ENCODE peak calls at places on chromosomes 5 and 9, in ten cellular contexts. One of them, this sample, is unnamed.

GRCh38 chr5:168314735-168315411 is 23.4 kb downstream of the WWC1 start:
- DNase-seq in SK-N-SH: no peak
- DNase-seq in PC-9: peak; percentile 95
- DNase-seq in SK-N-MC: no peak
- DNase-seq in breast epithelium: peak; percentile 75
- DNase-seq in A549: peak; percentile 98
- DNase-seq in esophagus squamous epithelium: no peak
- DNase-seq in body of pancreas: peak; percentile 94
- DNase-seq in HCT116: peak; percentile 86
- DNase-seq in RWPE1: peak; percentile 96
- DNase-seq in this sample: peak; percentile 85

GRCh38 chr9:17578911-17579793 is at the start of gene SH3GL2:
- DNase-seq in A549: peak; percentile 35
- DNase-seq in breast epithelium: no peak
- DNase-seq in SK-N-SH: peak; percentile 70
- DNase-seq in esophagus squamous epithelium: no peak
- DNase-seq in SK-N-MC: no peak
- DNase-seq in HCT116: no peak
- DNase-seq in PC-9: no peak
- DNase-seq in body of pancreas: peak; percentile 69
- DNase-seq in RWPE1: peak; percentile 31
- DNase-seq in this sample: peak; percentile 55

GRCh38 chr9:76658510-76659231 is 105.6 kb upstream of the PCA3 start:
- DNase-seq in breast epithelium: no peak
- DNase-seq in A549: peak; percentile 37
- DNase-seq in PC-9: peak; percentile 38
- DNase-seq in HCT116: peak; percentile 26
- DNase-seq in esophagus squamous epithelium: no peak
- DNase-seq in RWPE1: peak; percentile 56
- DNase-seq in SK-N-SH: no peak
- DNase-seq in SK-N-MC: no peak
- DNase-seq in body of pancreas: peak; percentile 30
- DNase-seq in this sample: no peak

GRCh38 chr9:129863059-129863690 is 27.9 kb downstream of the USP20 start:
- DNase-seq in HCT116: no peak
- DNase-seq in body of pancreas: peak; percentile 22
- DNase-seq in breast epithelium: no peak
- DNase-seq in SK-N-SH: peak; percentile 85
- DNase-seq in PC-9: peak; percentile 46
- DNase-seq in RWPE1: peak; percentile 90
- DNase-seq in A549: no peak
- DNase-seq in SK-N-MC: peak; percentile 86
- DNase-seq in esophagus squamous epithelium: no peak
- DNase-seq in this sample: no peak

GRCh38 chr5:154460172-154460571 is 14.4 kb downstream of the SAP30L start:
- DNase-seq in RWPE1: no peak
- DNase-seq in esophagus squamous epithelium: no peak
- DNase-seq in SK-N-MC: no peak
- DNase-seq in breast epithelium: no peak
- DNase-seq in body of pancreas: no peak
- DNase-seq in HCT116: no peak
- DNase-seq in SK-N-SH: no peak
- DNase-seq in PC-9: no peak
- DNase-seq in A549: no peak
- DNase-seq in this sample: no peak

GRCh38 chr5:20559845-20560244 is 571.8 kb upstream of the CDH18 start:
- DNase-seq in SK-N-SH: no peak
- DNase-seq in A549: no peak
- DNase-seq in HCT116: no peak
- DNase-seq in breast epithelium: no peak
- DNase-seq in SK-N-MC: no peak
- DNase-seq in body of pancreas: no peak
- DNase-seq in PC-9: no peak
- DNase-seq in esophagus squamous epithelium: no peak
- DNase-seq in RWPE1: no peak
- DNase-seq in this sample: no peak

GRCh38 chr5:159458217-159458711 is 128.0 kb upstream of the IL12B start:
- DNase-seq in A549: no peak
- DNase-seq in breast epithelium: no peak
- DNase-seq in SK-N-MC: no peak
- DNase-seq in HCT116: no peak
- DNase-seq in RWPE1: no peak
- DNase-seq in SK-N-SH: no peak
- DNase-seq in PC-9: no peak
- DNase-seq in body of pancreas: no peak
- DNase-seq in esophagus squamous epithelium: no peak
- DNase-seq in this sample: no peak

GRCh38 chr9:21350787-21351186 is at the start of gene IFNA6:
- DNase-seq in PC-9: no peak
- DNase-seq in SK-N-MC: no peak
- DNase-seq in HCT116: no peak
- DNase-seq in A549: no peak
- DNase-seq in SK-N-SH: no peak
- DNase-seq in breast epithelium: no peak
- DNase-seq in RWPE1: no peak
- DNase-seq in esophagus squamous epithelium: no peak
- DNase-seq in body of pancreas: no peak
- DNase-seq in this sample: no peak

GRCh38 chr9:38114905-38115304 is 45.9 kb upstream of the SHB start:
- DNase-seq in PC-9: no peak
- DNase-seq in RWPE1: no peak
- DNase-seq in breast epithelium: no peak
- DNase-seq in SK-N-SH: no peak
- DNase-seq in HCT116: no peak
- DNase-seq in A549: no peak
- DNase-seq in esophagus squamous epithelium: no peak
- DNase-seq in SK-N-MC: no peak
- DNase-seq in body of pancreas: no peak
- DNase-seq in this sample: no peak

DNA sequence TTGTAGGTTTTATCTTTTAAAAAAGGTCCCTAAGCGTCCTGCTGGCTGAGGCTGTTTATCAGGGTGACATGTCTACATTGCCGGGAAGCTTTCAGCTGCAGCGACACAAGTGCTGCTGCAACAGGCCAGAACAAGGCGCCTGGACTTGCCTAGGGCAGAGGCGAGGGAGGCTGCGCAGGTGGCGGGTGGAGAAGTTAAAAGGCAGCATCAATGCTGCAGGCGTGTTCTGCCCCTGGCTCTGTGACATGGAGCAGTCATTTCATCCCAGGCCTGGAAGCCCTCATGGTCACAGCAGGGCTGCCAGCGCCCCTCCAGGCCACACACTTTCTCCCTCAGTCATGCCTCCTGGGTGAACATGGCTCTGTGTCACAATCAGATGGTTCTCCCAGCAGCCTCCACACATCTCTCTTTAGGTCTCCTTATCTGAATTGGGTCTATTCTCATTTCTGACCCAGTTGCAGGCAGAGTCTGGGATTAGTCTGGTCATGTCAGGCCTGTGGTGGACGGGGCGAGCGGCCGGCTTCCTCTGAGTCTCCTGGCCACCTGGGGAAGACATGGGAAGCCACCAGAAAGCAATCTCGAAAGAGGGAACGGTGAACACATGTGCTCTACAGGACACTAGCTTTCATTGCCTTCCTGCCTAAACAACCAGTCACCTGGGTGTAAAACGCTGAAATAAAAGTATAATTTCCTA is 41.3 kb downstream of the IRX2 start:
- DNase-seq in SK-N-SH: no peak
- DNase-seq in A549: no peak
- DNase-seq in body of pancreas: no peak
- DNase-seq in SK-N-MC: no peak
- DNase-seq in RWPE1: no peak
- DNase-seq in PC-9: no peak
- DNase-seq in esophagus squamous epithelium: no peak
- DNase-seq in HCT116: no peak
- DNase-seq in breast epithelium: no peak
- DNase-seq in this sample: no peak
- H3K27ac ChIP-seq in SK-N-SH: no peak overlapping the region
- H3K27ac ChIP-seq in A549: no peak overlapping the region
- H3K27ac ChIP-seq in body of pancreas: no peak overlapping the region
- H3K27ac ChIP-seq in SK-N-MC: no peak overlapping the region
- H3K27ac ChIP-seq in RWPE1: no peak overlapping the region
- H3K27ac ChIP-seq in PC-9: no peak overlapping the region
- H3K27ac ChIP-seq in esophagus squamous epithelium: no peak overlapping the region
- H3K27ac ChIP-seq in HCT116: no peak overlapping the region
- H3K27ac ChIP-seq in breast epithelium: no peak overlapping the region
- H3K27ac ChIP-seq in this sample: no peak overlapping the region

GRCh38 chr5:30874234-30875034 is 319.1 kb upstream of the CDH6 start:
- DNase-seq in SK-N-MC: peak; percentile 37
- DNase-seq in esophagus squamous epithelium: no peak
- DNase-seq in SK-N-SH: no peak
- DNase-seq in body of pancreas: no peak
- DNase-seq in HCT116: no peak
- DNase-seq in RWPE1: no peak
- DNase-seq in breast epithelium: no peak
- DNase-seq in A549: no peak
- DNase-seq in PC-9: no peak
- DNase-seq in this sample: no peak

GRCh38 chr5:30878751-30879150 is 314.7 kb upstream of the CDH6 start:
- DNase-seq in SK-N-SH: no peak
- DNase-seq in SK-N-MC: no peak
- DNase-seq in A549: no peak
- DNase-seq in RWPE1: no peak
- DNase-seq in body of pancreas: no peak
- DNase-seq in esophagus squamous epithelium: no peak
- DNase-seq in HCT116: no peak
- DNase-seq in PC-9: peak; percentile 32
- DNase-seq in breast epithelium: no peak
- DNase-seq in this sample: no peak

GRCh38 chr5:30879887-30880286 is 313.6 kb upstream of the CDH6 start:
- DNase-seq in SK-N-SH: no peak
- DNase-seq in HCT116: no peak
- DNase-seq in body of pancreas: no peak
- DNase-seq in SK-N-MC: no peak
- DNase-seq in esophagus squamous epithelium: no peak
- DNase-seq in RWPE1: no peak
- DNase-seq in PC-9: peak; percentile 1
- DNase-seq in A549: no peak
- DNase-seq in breast epithelium: no peak
- DNase-seq in this sample: no peak
- H3K27ac ChIP-seq in SK-N-SH: no peak overlapping the region
- H3K27ac ChIP-seq in HCT116: no peak overlapping the region
- H3K27ac ChIP-seq in body of pancreas: no peak overlapping the region
- H3K27ac ChIP-seq in SK-N-MC: no peak overlapping the region
- H3K27ac ChIP-seq in esophagus squamous epithelium: no peak overlapping the region
- H3K27ac ChIP-seq in RWPE1: no peak overlapping the region
- H3K27ac ChIP-seq in PC-9: no peak overlapping the region
- H3K27ac ChIP-seq in A549: no peak overlapping the region
- H3K27ac ChIP-seq in breast epithelium: no peak overlapping the region
- H3K27ac ChIP-seq in this sample: no peak overlapping the region

GRCh38 chr9:93599571-93600403 is 23.4 kb downstream of the PHF2 start:
- DNase-seq in SK-N-MC: no peak
- DNase-seq in A549: no peak
- DNase-seq in SK-N-SH: no peak
- DNase-seq in PC-9: no peak
- DNase-seq in esophagus squamous epithelium: no peak
- DNase-seq in RWPE1: no peak
- DNase-seq in breast epithelium: no peak
- DNase-seq in body of pancreas: no peak
- DNase-seq in HCT116: no peak
- DNase-seq in this sample: peak; percentile 20
- H3K27ac ChIP-seq in SK-N-MC: no peak overlapping the region
- H3K27ac ChIP-seq in A549: no peak overlapping the region
- H3K27ac ChIP-seq in SK-N-SH: no peak overlapping the region
- H3K27ac ChIP-seq in PC-9: no peak overlapping the region
- H3K27ac ChIP-seq in esophagus squamous epithelium: no peak overlapping the region
- H3K27ac ChIP-seq in RWPE1: peak overlapping the region; percentile 66
- H3K27ac ChIP-seq in breast epithelium: no peak overlapping the region
- H3K27ac ChIP-seq in body of pancreas: no peak overlapping the region
- H3K27ac ChIP-seq in HCT116: no peak overlapping the region
- H3K27ac ChIP-seq in this sample: no peak overlapping the region

DNA sequence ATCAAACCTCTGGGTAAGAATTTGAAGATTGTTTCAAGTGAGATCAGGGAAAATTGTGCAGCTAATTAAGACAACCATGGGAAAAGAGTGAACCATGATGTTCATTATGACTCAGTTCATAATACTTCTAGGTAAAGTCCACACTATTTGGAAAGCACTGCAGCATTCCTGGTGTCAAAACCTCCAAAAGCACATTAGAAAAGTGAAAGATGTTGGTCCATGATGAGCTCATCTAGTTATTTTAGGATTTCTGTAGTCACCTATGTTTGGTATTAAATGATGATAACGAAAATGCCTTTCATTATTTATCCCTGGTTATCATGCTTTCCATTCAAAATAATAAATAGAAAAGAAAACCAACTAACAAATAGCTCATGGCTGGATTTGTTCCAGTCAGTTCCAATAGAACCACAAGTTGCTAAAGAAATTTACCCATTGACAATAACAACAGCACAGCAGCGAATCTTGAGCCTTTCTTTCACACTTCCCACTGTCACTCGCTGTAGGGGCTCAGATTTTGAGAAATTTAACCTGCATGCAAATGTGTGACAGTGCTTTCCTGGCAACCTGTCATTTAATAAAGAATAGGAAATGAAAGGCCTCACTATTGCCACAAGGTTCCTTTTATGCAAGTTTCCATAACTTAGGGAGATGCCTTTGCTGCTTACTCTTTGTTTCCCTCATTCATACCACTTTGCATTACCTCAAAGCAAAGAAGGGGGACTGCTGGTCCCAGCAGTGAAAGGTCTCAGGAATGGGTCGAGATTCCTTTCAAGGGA is 49.3 kb downstream of the PTCD2 start:
- DNase-seq in breast epithelium: no peak
- DNase-seq in esophagus squamous epithelium: no peak
- DNase-seq in SK-N-MC: no peak
- DNase-seq in A549: no peak
- DNase-seq in HCT116: no peak
- DNase-seq in RWPE1: no peak
- DNase-seq in body of pancreas: no peak
- DNase-seq in SK-N-SH: no peak
- DNase-seq in PC-9: no peak
- DNase-seq in this sample: no peak
- H3K27ac ChIP-seq in breast epithelium: no peak overlapping the region
- H3K27ac ChIP-seq in esophagus squamous epithelium: no peak overlapping the region
- H3K27ac ChIP-seq in SK-N-MC: no peak overlapping the region
- H3K27ac ChIP-seq in A549: peak overlapping the region; percentile 11
- H3K27ac ChIP-seq in HCT116: no peak overlapping the region
- H3K27ac ChIP-seq in RWPE1: no peak overlapping the region
- H3K27ac ChIP-seq in body of pancreas: no peak overlapping the region
- H3K27ac ChIP-seq in SK-N-SH: no peak overlapping the region
- H3K27ac ChIP-seq in PC-9: no peak overlapping the region
- H3K27ac ChIP-seq in this sample: no peak overlapping the region

DNA sequence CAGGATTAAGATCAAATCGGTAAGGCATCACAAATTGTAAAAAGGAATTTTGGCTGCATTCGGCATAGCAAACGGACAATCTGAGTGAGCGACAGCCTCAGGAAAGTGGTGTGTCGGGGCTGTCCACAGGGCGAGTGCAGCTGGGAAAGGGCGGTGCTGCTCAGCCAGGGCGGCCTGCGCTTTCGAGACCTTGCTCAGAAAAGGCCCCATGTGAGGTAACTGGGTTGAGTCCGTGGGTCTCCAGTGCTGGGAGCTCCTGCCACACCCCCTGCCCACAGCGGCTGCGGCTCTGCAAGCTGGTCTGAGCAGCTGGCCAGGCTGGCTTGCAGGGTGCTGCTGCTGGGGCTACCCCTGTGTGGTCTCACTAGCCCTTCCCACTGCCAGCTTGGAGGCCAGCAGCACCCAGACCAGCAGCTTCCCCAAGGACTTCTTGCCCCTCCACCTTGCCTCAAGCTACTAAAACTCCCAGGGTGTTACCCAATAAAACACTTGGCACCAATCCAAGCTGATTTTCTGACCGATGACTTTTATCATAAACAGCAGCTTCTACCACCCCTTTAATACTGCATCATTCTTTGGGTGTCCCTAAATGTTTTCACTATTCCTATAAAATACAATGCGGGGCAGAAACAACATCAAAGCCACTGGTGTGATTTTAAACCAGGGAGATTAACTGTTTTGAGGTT is 6.2 kb downstream of the SURF2 start:
- DNase-seq in PC-9: no peak
- DNase-seq in breast epithelium: no peak
- DNase-seq in body of pancreas: no peak
- DNase-seq in RWPE1: no peak
- DNase-seq in esophagus squamous epithelium: no peak
- DNase-seq in A549: no peak
- DNase-seq in SK-N-SH: no peak
- DNase-seq in SK-N-MC: no peak
- DNase-seq in HCT116: no peak
- DNase-seq in this sample: no peak
- H3K27ac ChIP-seq in PC-9: no peak overlapping the region
- H3K27ac ChIP-seq in breast epithelium: peak overlapping the region; percentile 15
- H3K27ac ChIP-seq in body of pancreas: no peak overlapping the region
- H3K27ac ChIP-seq in RWPE1: peak overlapping the region; percentile 75
- H3K27ac ChIP-seq in esophagus squamous epithelium: peak overlapping the region; percentile 78
- H3K27ac ChIP-seq in A549: no peak overlapping the region
- H3K27ac ChIP-seq in SK-N-SH: no peak overlapping the region
- H3K27ac ChIP-seq in SK-N-MC: no peak overlapping the region
- H3K27ac ChIP-seq in HCT116: peak overlapping the region; percentile 2
- H3K27ac ChIP-seq in this sample: no peak overlapping the region

This sample was measured in lung.